ENCODE peak calls at places on chromosomes 4 and X, in ten cellular contexts. Y is B cell; D is endothelial cell of umbilical vein; M is NCI-H774; W is NCI-H1092; L is stimulated activated CD4-positive, alpha-beta T cell treated with anti-CD3 and anti-CD28 coated beads, Interleukin-4, amount 100 ng/mL, for 24 hours; J is hypothalamus; I is SK-N-SH; O is HEK293T; K is T-helper 17 cell. E is an unnamed sample.

GRCh38 chrX:105219454-105220401 is 766 bp downstream of the TEX13A start:
- DNase-seq in Y (no peak), D (no peak), M (no peak), W (no peak), L (no peak), J (no peak), I (no peak), O (no peak), K (no peak), E (no peak)

GRCh38 chrX:30668581-30668980 is 15.4 kb downstream of the GK start:
- DNase-seq in Y (no peak), D (no peak), M (no peak), W (no peak), L (no peak), J (no peak), I (no peak), O (no peak), K (no peak), E (no peak)

GRCh38 chr4:157128395-157128794 is 52.4 kb downstream of the GLRB start:
- DNase-seq in Y (no peak), D (peak), M (no peak), W (no peak), L (no peak), J (no peak), I (peak), O (no peak), K (no peak), E (peak)

GRCh38 chrX:41822917-41823316 is 98.9 kb downstream of the GPR82 start:
- DNase-seq in Y (no peak), D (no peak), M (no peak), W (no peak), L (no peak), J (no peak), I (peak), O (peak), K (no peak), E (no peak)

GRCh38 chrX:74420194-74421035 is 878 bp upstream of the SLC16A2 start:
- DNase-seq in Y (no peak), D (peak), M (no peak), W (no peak), L (no peak), J (peak), I (peak), O (peak), K (no peak), E (peak)

GRCh38 chr4:141548791-141549190 is 87.6 kb upstream of the IL15 start:
- DNase-seq in Y (no peak), D (no peak), M (no peak), W (no peak), L (no peak), J (no peak), I (no peak), O (no peak), K (no peak), E (no peak)

GRCh38 chr4:153962311-153963039 is 173.6 kb upstream of the SFRP2 start:
- DNase-seq in Y (no peak), D (no peak), M (no peak), W (no peak), L (no peak), J (no peak), I (no peak), O (no peak), K (no peak), E (no peak)

GRCh38 chrX:24014388-24015018 is 12.5 kb downstream of the KLHL15 start:
- DNase-seq in Y (no peak), D (no peak), M (no peak), W (no peak), L (peak), J (no peak), I (no peak), O (no peak), K (no peak), E (no peak)

GRCh38 chr4:122536001-122536400 is 79.5 kb upstream of the IL2 start:
- DNase-seq in Y (no peak), D (no peak), M (no peak), W (no peak), L (no peak), J (no peak), I (no peak), O (no peak), K (no peak), E (no peak)

GRCh38 chrX:17597836-17598434 is 139.4 kb upstream of the SCML1 start:
- DNase-seq in Y (no peak), D (peak), M (no peak), W (peak), L (no peak), J (peak), I (peak), O (no peak), K (no peak), E (no peak)

GRCh38 chrX:38800981-38801845 is at the start of gene MID1IP1:
- DNase-seq in Y (peak), D (peak), M (peak), W (peak), L (peak), J (peak), I (peak), O (peak), K (peak), E (peak)

GRCh38 chr4:30716671-30717207 is 3.4 kb upstream of the PCDH7 start:
- DNase-seq in Y (no peak), D (peak), M (no peak), W (no peak), L (no peak), J (no peak), I (no peak), O (peak), K (no peak), E (peak)

GRCh38 chrX:31266172-31267076 is 194.6 kb upstream of the FTHL17 start:
- DNase-seq in Y (no peak), D (peak), M (peak), W (peak), L (no peak), J (peak), I (peak), O (peak), K (peak), E (no peak)

GRCh38 chr4:120071192-120071795 is 4.6 kb upstream of the MAD2L1 start:
- DNase-seq in Y (no peak), D (peak), M (no peak), W (peak), L (peak), J (peak), I (peak), O (peak), K (peak), E (peak)

GRCh38 chr4:185591679-185592141 is 56.4 kb upstream of the PDLIM3 start:
- DNase-seq in Y (no peak), D (no peak), M (no peak), W (no peak), L (no peak), J (no peak), I (no peak), O (no peak), K (no peak), E (no peak)

GRCh38 chr4:8553958-8554357 is 26.2 kb upstream of the GPR78 start:
- DNase-seq in Y (no peak), D (no peak), M (no peak), W (no peak), L (no peak), J (no peak), I (no peak), O (no peak), K (no peak), E (no peak)

GRCh38 chr4:73723029-73723428 is 17.3 kb upstream of the CXCL8 start:
- DNase-seq in Y (no peak), D (peak), M (no peak), W (no peak), L (no peak), J (no peak), I (no peak), O (no peak), K (no peak), E (no peak)

GRCh38 chr4:2818351-2818939 is 25.2 kb upstream of the ADD1 start:
- DNase-seq in Y (no peak), D (no peak), M (no peak), W (no peak), L (no peak), J (no peak), I (peak), O (peak), K (no peak), E (no peak)

GRCh38 chrX:9326369-9326768 is 138.5 kb upstream of the TBL1X start:
- DNase-seq in Y (no peak), D (no peak), M (no peak), W (no peak), L (no peak), J (no peak), I (no peak), O (no peak), K (no peak), E (no peak)

GRCh38 chr4:55973650-55974049 is 24.9 kb downstream of the CEP135 start:
- DNase-seq in Y (no peak), D (no peak), M (no peak), W (no peak), L (no peak), J (no peak), I (no peak), O (no peak), K (no peak), E (no peak)

GRCh38 chr4:82988323-82988832 is 22.2 kb downstream of the LIN54 start:
- DNase-seq in Y (no peak), D (no peak), M (no peak), W (no peak), L (no peak), J (no peak), I (no peak), O (no peak), K (no peak), E (no peak)

GRCh38 chrX:46978341-46979291 is 66.4 kb downstream of the JADE3 start:
- DNase-seq in Y (peak), D (peak), M (peak), W (peak), L (peak), J (no peak), I (peak), O (peak), K (peak), E (peak)

GRCh38 chr4:140250989-140251552 is 97.1 kb upstream of the MAML3 start:
- DNase-seq in Y (no peak), D (no peak), M (no peak), W (no peak), L (no peak), J (no peak), I (no peak), O (no peak), K (no peak), E (no peak)

GRCh38 chr4:149765630-149766029 is 50.0 kb downstream of the IQCM start:
- DNase-seq in Y (no peak), D (no peak), M (no peak), W (no peak), L (no peak), J (no peak), I (no peak), O (no peak), K (no peak), E (peak)

GRCh38 chrX:3743821-3744439 is 30.5 kb upstream of the PRKX start:
- DNase-seq in Y (no peak), D (no peak), M (no peak), W (no peak), L (peak), J (no peak), I (no peak), O (no peak), K (peak), E (peak)

GRCh38 chr4:7139167-7139979 is 53.0 kb upstream of the SORCS2 start:
- DNase-seq in Y (no peak), D (no peak), M (no peak), W (no peak), L (no peak), J (no peak), I (peak), O (no peak), K (no peak), E (no peak)

GRCh38 chrX:20596856-20597255 is 330.1 kb upstream of the RPS6KA3 start:
- DNase-seq in Y (no peak), D (no peak), M (no peak), W (no peak), L (no peak), J (no peak), I (no peak), O (no peak), K (no peak), E (no peak)

GRCh38 chrX:44705817-44706551 is 137.8 kb upstream of the DUSP21 start:
- DNase-seq in Y (no peak), D (no peak), M (no peak), W (no peak), L (no peak), J (no peak), I (no peak), O (no peak), K (no peak), E (no peak)

GRCh38 chrX:46865281-46865680 is 28.4 kb downstream of the RP2 start:
- DNase-seq in Y (no peak), D (peak), M (no peak), W (no peak), L (no peak), J (no peak), I (no peak), O (no peak), K (no peak), E (no peak)

GRCh38 chrX:110491846-110492620 is 133.4 kb downstream of the RTL9 start:
- DNase-seq in Y (no peak), D (no peak), M (no peak), W (no peak), L (no peak), J (no peak), I (no peak), O (no peak), K (no peak), E (no peak)

GRCh38 chr4:77650787-77651186 is 45.2 kb downstream of the CXCL13 start:
- DNase-seq in Y (no peak), D (no peak), M (no peak), W (no peak), L (no peak), J (no peak), I (no peak), O (no peak), K (no peak), E (no peak)

GRCh38 chr4:152690706-152691651 is 11.2 kb upstream of the TMEM154 start:
- DNase-seq in Y (no peak), D (no peak), M (peak), W (no peak), L (no peak), J (no peak), I (no peak), O (no peak), K (no peak), E (no peak)

GRCh38 chr4:181416966-181417365 is 826.2 kb upstream of the TENM3 start:
- DNase-seq in Y (no peak), D (no peak), M (no peak), W (no peak), L (no peak), J (no peak), I (no peak), O (no peak), K (no peak), E (no peak)

GRCh38 chrX:21655901-21656586 is 2.1 kb downstream of the KLHL34 start:
- DNase-seq in Y (no peak), D (no peak), M (no peak), W (no peak), L (no peak), J (no peak), I (peak), O (no peak), K (no peak), E (no peak)

GRCh38 chrX:71609095-71609750 is 9.1 kb downstream of the CXCR3 start:
- DNase-seq in Y (no peak), D (no peak), M (no peak), W (no peak), L (no peak), J (no peak), I (no peak), O (no peak), K (no peak), E (no peak)